ENCODE peak calls at places on chromosomes 5 and 9, in six cellular contexts. One of them, this sample, is unnamed.
A peak's percentile ranks its signal among the peaks of the same experiment; 100 is the strongest.

GRCh38 chr9:69818946-69819345 is 1.7 kb upstream of the CFAP95 start:
- DNase-seq in prostate gland: no peak
- DNase-seq in breast epithelium: no peak
- DNase-seq in suprapubic skin: no peak
- DNase-seq in CD4-positive, CD25-positive, alpha-beta regulatory T cell: no peak
- DNase-seq in endothelial cell of umbilical vein: no peak
- DNase-seq in this sample: no peak

GRCh38 chr5:53987091-53987490 is 323.3 kb downstream of the ARL15 start:
- DNase-seq in CD4-positive, CD25-positive, alpha-beta regulatory T cell: no peak
- DNase-seq in breast epithelium: no peak
- DNase-seq in suprapubic skin: no peak
- DNase-seq in prostate gland: no peak
- DNase-seq in endothelial cell of umbilical vein: no peak
- DNase-seq in this sample: no peak

GRCh38 chr9:122350577-122351355 is 20.1 kb upstream of the PTGS1 start:
- DNase-seq in suprapubic skin: peak; percentile 86
- DNase-seq in breast epithelium: peak; percentile 85
- DNase-seq in prostate gland: peak; percentile 72
- DNase-seq in endothelial cell of umbilical vein: peak; percentile 77
- DNase-seq in CD4-positive, CD25-positive, alpha-beta regulatory T cell: peak; percentile 63
- DNase-seq in this sample: peak; percentile 44

GRCh38 chr9:95425910-95426551 is 90.7 kb downstream of the PTCH1 start:
- DNase-seq in suprapubic skin: no peak
- DNase-seq in prostate gland: no peak
- DNase-seq in CD4-positive, CD25-positive, alpha-beta regulatory T cell: peak; percentile 2
- DNase-seq in endothelial cell of umbilical vein: no peak
- DNase-seq in breast epithelium: no peak
- DNase-seq in this sample: no peak

GRCh38 chr5:39755986-39756385 is 331.2 kb upstream of the DAB2 start:
- DNase-seq in suprapubic skin: no peak
- DNase-seq in CD4-positive, CD25-positive, alpha-beta regulatory T cell: no peak
- DNase-seq in prostate gland: no peak
- DNase-seq in breast epithelium: no peak
- DNase-seq in endothelial cell of umbilical vein: peak; percentile 80
- DNase-seq in this sample: no peak

GRCh38 chr5:146872191-146872590 is 6.4 kb downstream of the PPP2R2B start:
- DNase-seq in endothelial cell of umbilical vein: no peak
- DNase-seq in breast epithelium: no peak
- DNase-seq in CD4-positive, CD25-positive, alpha-beta regulatory T cell: no peak
- DNase-seq in prostate gland: no peak
- DNase-seq in suprapubic skin: no peak
- DNase-seq in this sample: no peak

GRCh38 chr9:89496645-89497044 is 1.3 kb downstream of the SEMA4D start:
- DNase-seq in endothelial cell of umbilical vein: no peak
- DNase-seq in prostate gland: no peak
- DNase-seq in CD4-positive, CD25-positive, alpha-beta regulatory T cell: peak; percentile 64
- DNase-seq in breast epithelium: no peak
- DNase-seq in suprapubic skin: no peak
- DNase-seq in this sample: no peak

GRCh38 chr5:75668988-75669760 is 48.1 kb downstream of the POC5 start:
- DNase-seq in CD4-positive, CD25-positive, alpha-beta regulatory T cell: peak; percentile 76
- DNase-seq in prostate gland: no peak
- DNase-seq in suprapubic skin: no peak
- DNase-seq in breast epithelium: no peak
- DNase-seq in endothelial cell of umbilical vein: peak; percentile 95
- DNase-seq in this sample: no peak

GRCh38 chr5:154830596-154830995 is 19.8 kb downstream of the FAXDC2 start:
- DNase-seq in suprapubic skin: no peak
- DNase-seq in prostate gland: no peak
- DNase-seq in breast epithelium: no peak
- DNase-seq in CD4-positive, CD25-positive, alpha-beta regulatory T cell: no peak
- DNase-seq in endothelial cell of umbilical vein: no peak
- DNase-seq in this sample: no peak

DNA sequence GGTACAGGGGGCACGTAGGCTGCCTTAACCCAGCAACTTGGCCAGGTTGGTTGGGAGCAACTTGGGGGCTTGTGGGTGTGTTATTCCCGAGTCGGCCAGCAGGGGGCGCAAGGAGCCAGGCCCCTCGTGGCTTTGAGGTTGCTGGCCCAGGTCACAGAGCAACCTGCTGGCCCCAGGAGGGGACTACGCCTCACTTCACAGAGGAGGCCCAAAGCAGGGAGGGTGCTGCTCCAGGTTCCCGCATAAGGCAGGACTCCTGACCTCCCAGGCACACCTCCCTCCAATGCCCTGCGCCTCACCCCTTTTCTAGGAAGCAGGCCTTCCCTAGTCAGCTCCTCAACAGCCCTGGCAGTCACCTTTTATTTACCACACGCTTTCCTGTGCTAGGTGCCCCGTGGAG is 18.1 kb downstream of the KYAT1 start:
- DNase-seq in CD4-positive, CD25-positive, alpha-beta regulatory T cell: peak; percentile 88
- DNase-seq in endothelial cell of umbilical vein: peak; percentile 69
- DNase-seq in breast epithelium: peak; percentile 77
- DNase-seq in suprapubic skin: peak; percentile 83
- DNase-seq in prostate gland: no peak
- DNase-seq in this sample: peak; percentile 64
- H3K27ac ChIP-seq in CD4-positive, CD25-positive, alpha-beta regulatory T cell: no peak overlapping the region
- H3K27ac ChIP-seq in endothelial cell of umbilical vein: no peak overlapping the region
- H3K27ac ChIP-seq in breast epithelium: peak overlapping the region; percentile 21
- H3K27ac ChIP-seq in suprapubic skin: no peak overlapping the region
- H3K27ac ChIP-seq in prostate gland: peak overlapping the region; percentile 73
- H3K27ac ChIP-seq in this sample: no peak overlapping the region

GRCh38 chr9:117936185-117936758 is 232.1 kb downstream of the TLR4 start:
- DNase-seq in prostate gland: no peak
- DNase-seq in endothelial cell of umbilical vein: no peak
- DNase-seq in suprapubic skin: no peak
- DNase-seq in CD4-positive, CD25-positive, alpha-beta regulatory T cell: no peak
- DNase-seq in breast epithelium: no peak
- DNase-seq in this sample: no peak
- H3K9me3 ChIP-seq in prostate gland: no peaks in the 10 kb centered on the region
- H3K9me3 ChIP-seq in endothelial cell of umbilical vein: no peaks in the 10 kb centered on the region
- H3K9me3 ChIP-seq in suprapubic skin: peaks cover 4% of the 10 kb centered on the region
- H3K9me3 ChIP-seq in CD4-positive, CD25-positive, alpha-beta regulatory T cell: no peaks in the 10 kb centered on the region
- H3K9me3 ChIP-seq in breast epithelium: no peaks in the 10 kb centered on the region
- H3K9me3 ChIP-seq in this sample: no peaks in the 10 kb centered on the region

GRCh38 chr5:169933127-169933526 is 47.2 kb downstream of the INSYN2B start:
- DNase-seq in prostate gland: no peak
- DNase-seq in CD4-positive, CD25-positive, alpha-beta regulatory T cell: no peak
- DNase-seq in suprapubic skin: no peak
- DNase-seq in endothelial cell of umbilical vein: no peak
- DNase-seq in breast epithelium: no peak
- DNase-seq in this sample: no peak
- H3K27ac ChIP-seq in prostate gland: peak overlapping the region; percentile 29
- H3K27ac ChIP-seq in CD4-positive, CD25-positive, alpha-beta regulatory T cell: no peak overlapping the region
- H3K27ac ChIP-seq in suprapubic skin: no peak overlapping the region
- H3K27ac ChIP-seq in endothelial cell of umbilical vein: no peak overlapping the region
- H3K27ac ChIP-seq in breast epithelium: no peak overlapping the region
- H3K27ac ChIP-seq in this sample: no peak overlapping the region

DNA sequence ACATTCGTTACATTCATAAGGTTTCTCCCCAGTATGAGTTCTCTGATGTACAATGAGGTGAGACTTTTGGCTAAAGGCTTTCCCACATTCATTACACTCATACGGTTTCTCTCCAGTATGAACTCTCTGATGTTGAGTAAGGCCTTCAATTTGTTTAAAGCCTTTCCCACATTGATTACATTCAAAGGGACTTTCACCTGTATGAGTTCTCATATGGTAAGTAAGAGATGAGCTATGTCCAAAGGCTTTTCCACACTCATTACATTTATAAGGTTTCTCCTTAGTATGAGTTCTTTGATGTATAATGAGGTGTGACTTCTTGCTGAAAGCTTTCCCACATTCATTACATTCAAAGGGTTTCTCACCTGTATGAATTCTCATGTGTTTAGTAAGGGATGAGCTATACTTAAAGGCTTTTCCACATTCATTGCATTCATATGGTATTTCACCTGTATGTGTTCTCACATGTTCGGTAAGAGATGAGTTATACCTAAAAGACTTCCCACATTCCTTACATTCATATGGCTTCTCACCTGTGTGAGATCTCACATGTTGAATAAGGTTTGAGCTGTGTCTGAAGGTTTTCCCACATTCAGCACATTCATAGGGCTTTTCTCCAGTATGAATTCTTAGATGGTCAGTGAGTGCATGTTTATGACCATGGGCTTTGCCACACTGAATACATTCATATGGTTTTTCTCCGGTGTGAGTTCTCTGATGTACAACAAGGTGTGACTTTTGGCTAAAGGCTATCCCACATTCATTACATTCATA is 13.5 kb downstream of the ZFP37 start:
- DNase-seq in breast epithelium: no peak
- DNase-seq in suprapubic skin: no peak
- DNase-seq in prostate gland: no peak
- DNase-seq in CD4-positive, CD25-positive, alpha-beta regulatory T cell: no peak
- DNase-seq in endothelial cell of umbilical vein: no peak
- DNase-seq in this sample: no peak
- H3K9me3 ChIP-seq in breast epithelium: peaks cover 91% of the 10 kb centered on the region
- H3K9me3 ChIP-seq in suprapubic skin: peaks cover 92% of the 10 kb centered on the region
- H3K9me3 ChIP-seq in prostate gland: peaks cover 3% of the 10 kb centered on the region
- H3K9me3 ChIP-seq in CD4-positive, CD25-positive, alpha-beta regulatory T cell: peaks cover 94% of the 10 kb centered on the region
- H3K9me3 ChIP-seq in endothelial cell of umbilical vein: peaks cover 13% of the 10 kb centered on the region
- H3K9me3 ChIP-seq in this sample: peaks cover 66% of the 10 kb centered on the region

This sample was measured in effector memory CD4-positive, alpha-beta T cell.